ENCODE peak calls at places on chromosome 22, in nine cellular contexts. H is ovary, F is aorta, I is tibial nerve, E is HL-60, P is HCEC 1CT, U is osteocyte, A is EL, V is HAP-1. M is an unnamed sample.

GRCh38 chr22:41560095-41560487 is 719 bp upstream of the CSDC2 start:
- DNase-seq in H (peak; percentile 72), F (no peak), I (no peak), E (no peak), P (no peak), U (no peak), A (no peak), V (no peak), M (no peak)

GRCh38 chr22:50403701-50404101 is 60.6 kb downstream of the PPP6R2 start:
- DNase-seq in H (peak; percentile 66), F (peak; percentile 84), I (peak; percentile 49), E (peak; percentile 68), P (no peak), U (no peak), A (no peak), V (no peak), M (no peak)

GRCh38 chr22:47049078-47049609 is 286.7 kb downstream of the TBC1D22A start:
- DNase-seq in H (no peak), F (peak; percentile 53), I (no peak), E (no peak), P (no peak), U (no peak), A (no peak), V (no peak), M (no peak)

GRCh38 chr22:20246368-20247009 is 21.6 kb downstream of the RTN4R start:
- DNase-seq in H (no peak), F (no peak), I (no peak), E (no peak), P (no peak), U (no peak), A (no peak), V (no peak), M (no peak)

GRCh38 chr22:30205281-30206115 is 41.1 kb downstream of the LIF start:
- DNase-seq in H (peak; percentile 57), F (no peak), I (peak; percentile 35), E (peak; percentile 58), P (peak; percentile 95), U (no peak), A (peak; percentile 98), V (no peak), M (peak; percentile 91)

GRCh38 chr22:36317658-36318271 is 64.8 kb downstream of the APOL1 start:
- DNase-seq in H (no peak), F (no peak), I (no peak), E (no peak), P (no peak), U (no peak), A (no peak), V (no peak), M (no peak)

GRCh38 chr22:37420656-37421467 is 6.4 kb downstream of the ELFN2 start:
- DNase-seq in H (no peak), F (no peak), I (no peak), E (peak; percentile 38), P (no peak), U (no peak), A (peak; percentile 30), V (no peak), M (no peak)

GRCh38 chr22:38802671-38803121 is 8.8 kb upstream of the DNAL4 start:
- DNase-seq in H (peak; percentile 49), F (no peak), I (peak; percentile 28), E (no peak), P (peak; percentile 87), U (no peak), A (peak; percentile 98), V (no peak), M (peak; percentile 87)

GRCh38 chr22:39503590-39503989 is 1.5 kb downstream of the MIEF1 start:
- DNase-seq in H (no peak), F (no peak), I (no peak), E (no peak), P (no peak), U (no peak), A (no peak), V (no peak), M (no peak)

GRCh38 chr22:27462190-27462589 is 339.4 kb downstream of the MN1 start:
- DNase-seq in H (no peak), F (no peak), I (no peak), E (no peak), P (no peak), U (no peak), A (no peak), V (peak; percentile 59), M (no peak)

GRCh38 chr22:32985899-32986772 is 72.0 kb downstream of the SYN3 start:
- DNase-seq in H (peak; percentile 66), F (no peak), I (peak; percentile 54), E (peak; percentile 64), P (no peak), U (no peak), A (peak; percentile 75), V (peak; percentile 82), M (peak; percentile 23)

GRCh38 chr22:46287873-46288751 is 8.6 kb upstream of the GTSE1 start:
- DNase-seq in H (no peak), F (peak; percentile 78), I (no peak), E (peak; percentile 24), P (no peak), U (no peak), A (no peak), V (no peak), M (no peak)

GRCh38 chr22:46614070-46614931 is 5.9 kb upstream of the GRAMD4 start:
- DNase-seq in H (no peak), F (peak; percentile 73), I (no peak), E (peak; percentile 68), P (no peak), U (no peak), A (no peak), V (no peak), M (no peak)

GRCh38 chr22:50569041-50569459 is 6.3 kb upstream of the SYCE3 start:
- DNase-seq in H (no peak), F (peak; percentile 56), I (no peak), E (no peak), P (no peak), U (no peak), A (no peak), V (no peak), M (no peak)

GRCh38 chr22:50217543-50218152 is 16.8 kb downstream of the SELENOO start:
- DNase-seq in H (no peak), F (no peak), I (no peak), E (no peak), P (no peak), U (no peak), A (no peak), V (no peak), M (no peak)

GRCh38 chr22:31628969-31629723 is 32.9 kb downstream of the PISD start:
- DNase-seq in H (no peak), F (no peak), I (no peak), E (no peak), P (no peak), U (no peak), A (no peak), V (no peak), M (no peak)

GRCh38 chr22:50317178-50317577 is 9.6 kb downstream of the DENND6B start:
- DNase-seq in H (no peak), F (no peak), I (no peak), E (no peak), P (no peak), U (no peak), A (no peak), V (no peak), M (no peak)

GRCh38 chr22:18091916-18092526 is 14.2 kb downstream of the PEX26 start:
- DNase-seq in H (peak; percentile 83), F (peak; percentile 91), I (peak; percentile 39), E (no peak), P (no peak), U (no peak), A (no peak), V (no peak), M (no peak)

GRCh38 chr22:39494471-39495120 is 7.5 kb upstream of the MIEF1 start:
- DNase-seq in H (no peak), F (no peak), I (no peak), E (peak; percentile 49), P (peak; percentile 49), U (no peak), A (peak; percentile 37), V (no peak), M (no peak)

GRCh38 chr22:32204211-32204855 is 540 bp downstream of the RFPL2 start:
- DNase-seq in H (no peak), F (no peak), I (no peak), E (peak; percentile 49), P (no peak), U (no peak), A (no peak), V (no peak), M (no peak)

GRCh38 chr22:50600967-50601668 is 525 bp downstream of the MAPK8IP2 start:
- DNase-seq in H (peak; percentile 78), F (peak; percentile 73), I (no peak), E (no peak), P (no peak), U (no peak), A (no peak), V (peak; percentile 39), M (no peak)

GRCh38 chr22:46445771-46446485 is 91.5 kb downstream of the CELSR1 start:
- DNase-seq in H (no peak), F (no peak), I (no peak), E (no peak), P (no peak), U (no peak), A (no peak), V (no peak), M (no peak)

GRCh38 chr22:24433868-24434471 is 6.6 kb downstream of the ADORA2A start:
- DNase-seq in H (no peak), F (peak; percentile 80), I (no peak), E (peak; percentile 84), P (peak; percentile 24), U (no peak), A (peak; percentile 79), V (no peak), M (peak; percentile 59)

GRCh38 chr22:45212306-45212709 is 28.4 kb downstream of the KIAA0930 start:
- DNase-seq in H (peak; percentile 85), F (peak; percentile 94), I (no peak), E (peak; percentile 72), P (peak; percentile 80), U (peak; percentile 95), A (peak; percentile 95), V (no peak), M (no peak)

GRCh38 chr22:44972363-44973083 is 37.3 kb downstream of the PHF21B start:
- DNase-seq in H (no peak), F (no peak), I (no peak), E (peak; percentile 19), P (no peak), U (no peak), A (no peak), V (no peak), M (no peak)

GRCh38 chr22:37259540-37260029 is 15.5 kb upstream of the RAC2 start:
- DNase-seq in H (no peak), F (peak; percentile 54), I (no peak), E (peak; percentile 59), P (no peak), U (no peak), A (peak; percentile 64), V (peak; percentile 65), M (peak; percentile 63)

GRCh38 chr22:23282089-23282501 is 101.8 kb downstream of the BCR start:
- DNase-seq in H (peak; percentile 67), F (peak; percentile 97), I (peak; percentile 69), E (peak; percentile 36), P (peak; percentile 54), U (peak; percentile 91), A (peak; percentile 88), V (no peak), M (peak; percentile 91)

GRCh38 chr22:50481440-50482106 is at the start of gene ADM2:
- DNase-seq in H (no peak), F (no peak), I (no peak), E (no peak), P (no peak), U (no peak), A (peak; percentile 39), V (peak; percentile 79), M (no peak)

GRCh38 chr22:43466710-43467109 is 54.9 kb downstream of the MPPED1 start:
- DNase-seq in H (no peak), F (peak; percentile 2), I (no peak), E (no peak), P (no peak), U (no peak), A (no peak), V (no peak), M (no peak)

GRCh38 chr22:49933236-49933921 is 14.9 kb downstream of the CRELD2 start:
- DNase-seq in H (peak; percentile 85), F (no peak), I (peak; percentile 74), E (no peak), P (no peak), U (no peak), A (no peak), V (no peak), M (no peak)

GRCh38 chr22:46090051-46090591 is 60.2 kb upstream of the PPARA start:
- DNase-seq in H (peak; percentile 78), F (peak; percentile 82), I (peak; percentile 19), E (no peak), P (peak; percentile 1), U (no peak), A (no peak), V (no peak), M (no peak)

M was measured in PC-3.